ENCODE peak calls at places on chromosomes 1 and 21, in six cellular contexts. Q is dermis blood vessel endothelial cell, G is AG08395, E is mucosa of gallbladder, Z is ELR, Y is kidney tubule cell. C is an unnamed sample.

GRCh38 chr1:32695098-32695904 is 7.3 kb downstream of the SYNC start:
- DNase-seq in E (peak; percentile 75), Q (peak; percentile 81), G (peak; percentile 77), Z (peak; percentile 75), Y (peak; percentile 87), C (peak; percentile 48)

GRCh38 chr21:39663066-39663465 is 50.3 kb downstream of the B3GALT5 start:
- DNase-seq in Z (no peak), Y (no peak), G (no peak), Q (no peak), E (no peak), C (no peak)

GRCh38 chr1:110421159-110421777 is 13.8 kb upstream of the LAMTOR5 start:
- DNase-seq in Z (peak; percentile 75), Y (peak; percentile 29), G (peak; percentile 71), Q (no peak), E (no peak), C (no peak)

GRCh38 chr1:187655163-187655562 is 826.4 kb downstream of the PLA2G4A start:
- DNase-seq in Y (no peak), G (no peak), Q (no peak), Z (peak; percentile 71), E (no peak), C (no peak)

GRCh38 chr1:208047476-208047934 is 136.6 kb upstream of the CD34 start:
- DNase-seq in E (peak; percentile 74), Q (no peak), Y (no peak), Z (no peak), G (peak; percentile 15), C (no peak)

GRCh38 chr1:181347495-181348390 is 135.6 kb upstream of the CACNA1E start:
- DNase-seq in Y (no peak), Z (no peak), Q (no peak), G (no peak), E (no peak), C (no peak)

GRCh38 chr1:40160806-40161124 is 422 bp upstream of the RLF start:
- DNase-seq in Z (no peak), E (no peak), Y (no peak), G (no peak), Q (no peak), C (no peak)

GRCh38 chr1:31985430-31985829 is 28.2 kb upstream of the KHDRBS1 start:
- DNase-seq in Z (no peak), E (no peak), G (no peak), Q (peak; percentile 47), Y (no peak), C (no peak)

GRCh38 chr21:34812510-34813265 is 143.9 kb downstream of the CLIC6 start:
- DNase-seq in E (no peak), Z (peak; percentile 91), G (peak; percentile 60), Y (peak; percentile 53), Q (no peak), C (no peak)

GRCh38 chr1:224762701-224763100 is 146.6 kb downstream of the CNIH3 start:
- DNase-seq in E (no peak), Z (no peak), Q (no peak), G (no peak), Y (no peak), C (no peak)

GRCh38 chr21:29074007-29074376 is 544 bp upstream of the CCT8 start:
- DNase-seq in Y (no peak), E (no peak), G (no peak), Q (no peak), Z (no peak), C (no peak)

GRCh38 chr1:228445867-228446584 is 29.4 kb upstream of the TRIM17 start:
- DNase-seq in G (peak; percentile 66), Y (peak; percentile 37), Q (peak; percentile 37), E (peak; percentile 19), Z (peak; percentile 35), C (no peak)

GRCh38 chr1:229855999-229856650 is 210.9 kb upstream of the GALNT2 start:
- DNase-seq in Z (no peak), Q (no peak), G (peak; percentile 22), E (no peak), Y (no peak), C (peak; percentile 31)

GRCh38 chr1:20948091-20948490 is 161.0 kb upstream of the HP1BP3 start:
- DNase-seq in Z (no peak), G (no peak), Y (no peak), E (no peak), Q (no peak), C (no peak)

GRCh38 chr1:54795100-54795665 is 5.9 kb downstream of the TTC22 start:
- DNase-seq in Z (peak; percentile 21), Y (peak; percentile 35), G (no peak), E (no peak), Q (no peak), C (no peak)

GRCh38 chr1:36562181-36562685 is 79.5 kb upstream of the CSF3R start:
- DNase-seq in Y (no peak), G (no peak), E (no peak), Q (no peak), Z (no peak), C (no peak)

GRCh38 chr1:30982937-30983336 is 74.4 kb upstream of the SDC3 start:
- DNase-seq in Y (no peak), G (no peak), Z (no peak), E (no peak), Q (no peak), C (no peak)

GRCh38 chr1:68973459-68974244 is 476.8 kb upstream of the DEPDC1 start:
- DNase-seq in Q (no peak), G (peak; percentile 4), E (no peak), Z (peak; percentile 20), Y (peak; percentile 69), C (no peak)

GRCh38 chr1:35783055-35783583 is 13.3 kb upstream of the CLSPN start:
- DNase-seq in G (no peak), Y (no peak), Z (no peak), E (no peak), Q (no peak), C (no peak)

GRCh38 chr1:64471218-64471719 is 1.3 kb downstream of the CACHD1 start:
- DNase-seq in E (no peak), Y (peak; percentile 29), G (peak; percentile 34), Q (peak; percentile 43), Z (peak; percentile 58), C (peak; percentile 35)

GRCh38 chr1:207423560-207424292 is 30.4 kb upstream of the CR2 start:
- DNase-seq in Z (no peak), E (no peak), Q (no peak), Y (no peak), G (no peak), C (peak; percentile 9)

GRCh38 chr1:182261655-182262054 is 129.9 kb downstream of the GLUL start:
- DNase-seq in G (no peak), E (no peak), Z (no peak), Y (no peak), Q (no peak), C (no peak)

GRCh38 chr1:178151831-178152230 is 57.9 kb downstream of the RASAL2 start:
- DNase-seq in G (no peak), Y (peak; percentile 75), E (no peak), Z (peak; percentile 55), Q (peak; percentile 82), C (no peak)

GRCh38 chr1:109084563-109085517 is 5.7 kb upstream of the TMEM167B start:
- DNase-seq in E (no peak), Y (peak; percentile 83), G (no peak), Q (no peak), Z (peak; percentile 69), C (no peak)

GRCh38 chr1:59947047-59947938 is 20.7 kb upstream of the CYP2J2 start:
- DNase-seq in Q (peak; percentile 84), G (peak; percentile 84), E (peak; percentile 67), Y (peak; percentile 65), Z (peak; percentile 70), C (peak; percentile 77)

GRCh38 chr1:48469616-48470500 is 2.1 kb downstream of the SPATA6 start:
- DNase-seq in G (peak; percentile 61), Z (no peak), Y (peak; percentile 75), E (peak; percentile 63), Q (peak; percentile 58), C (peak; percentile 76)

GRCh38 chr1:226548281-226549093 is at the start of gene STUM:
- DNase-seq in Y (peak; percentile 18), G (peak; percentile 58), Q (peak; percentile 49), Z (peak; percentile 30), E (no peak), C (peak; percentile 56)

GRCh38 chr1:219415433-219415832 is 197.5 kb downstream of the ZC3H11B start:
- DNase-seq in Y (no peak), Z (no peak), E (no peak), G (no peak), Q (no peak), C (no peak)

GRCh38 chr1:229229721-229230135 is 41.2 kb upstream of the RAB4A start:
- DNase-seq in Q (no peak), G (peak; percentile 28), Z (no peak), Y (no peak), E (peak; percentile 72), C (peak; percentile 45)

C was measured in small intestine.